ENCODE peak calls at places on chromosomes 1 and 21, in ten cellular contexts. Y, F, U, N, M, B, C, R, Q and Z are unnamed samples.

GRCh38 chr21:34517039-34517438 is 5.0 kb upstream of the KCNE1 start:
- DNase-seq in F (no peak), Q (no peak), N (no peak), M (no peak), U (no peak), C (no peak), R (no peak), Y (no peak), B (no peak), Z (no peak)

GRCh38 chr1:89799495-89799894 is 21.3 kb upstream of the LRRC8D start:
- DNase-seq in M (no peak), N (no peak), U (no peak), Q (no peak), R (no peak), B (no peak), C (peak; percentile 42), F (no peak), Y (no peak), Z (no peak)

GRCh38 chr1:11653101-11653601 is 1.1 kb downstream of the FBXO2 start:
- DNase-seq in Q (no peak), N (no peak), B (peak; percentile 31), U (no peak), R (no peak), F (no peak), C (peak; percentile 91), Y (peak; percentile 63), M (no peak), Z (no peak)

GRCh38 chr1:93571623-93572310 is 109.9 kb downstream of the BCAR3 start:
- DNase-seq in U (no peak), C (no peak), R (no peak), B (no peak), Q (no peak), M (no peak), N (no peak), F (no peak), Y (no peak), Z (no peak)

GRCh38 chr21:33286600-33287456 is 20.7 kb downstream of the IL10RB start:
- DNase-seq in B (no peak), Y (peak; percentile 73), U (no peak), M (peak; percentile 51), C (peak; percentile 72), Q (no peak), R (no peak), N (peak; percentile 76), F (peak; percentile 39), Z (no peak)

GRCh38 chr1:5990913-5991783 is 1.1 kb downstream of the NPHP4 start:
- DNase-seq in Q (no peak), F (no peak), U (no peak), C (no peak), R (peak; percentile 81), B (peak; percentile 56), N (peak; percentile 38), M (peak; percentile 61), Y (peak; percentile 35), Z (no peak)

GRCh38 chr1:43008425-43009108 is 49.9 kb upstream of the SLC2A1 start:
- DNase-seq in F (no peak), R (peak; percentile 54), N (no peak), U (no peak), Y (no peak), M (no peak), B (peak; percentile 100), C (peak; percentile 100), Q (no peak), Z (no peak)

GRCh38 chr1:106526650-106527049 is 529.8 kb upstream of the PRMT6 start:
- DNase-seq in Y (no peak), N (peak; percentile 29), M (no peak), R (no peak), C (no peak), B (no peak), F (no peak), Q (no peak), U (no peak), Z (no peak)

GRCh38 chr1:94608142-94608851 is 66.7 kb upstream of the F3 start:
- DNase-seq in C (no peak), M (no peak), R (no peak), F (no peak), N (no peak), U (no peak), Q (no peak), B (no peak), Y (no peak), Z (no peak)

GRCh38 chr21:27152996-27153395 is 186.1 kb upstream of the ADAMTS5 start:
- DNase-seq in U (no peak), Y (no peak), M (no peak), Q (no peak), B (no peak), C (no peak), N (no peak), R (no peak), F (no peak), Z (no peak)

GRCh38 chr1:81449786-81450185 is 350.9 kb upstream of the ADGRL2 start:
- DNase-seq in M (no peak), Q (no peak), B (no peak), Y (no peak), R (no peak), F (no peak), C (no peak), U (no peak), N (peak; percentile 16), Z (no peak)

GRCh38 chr1:100528861-100529260 is 9.1 kb upstream of the GPR88 start:
- DNase-seq in Q (no peak), B (no peak), F (no peak), M (no peak), C (no peak), Y (no peak), U (no peak), N (peak; percentile 32), R (no peak), Z (no peak)

GRCh38 chr1:98669355-98670296 is 8.1 kb downstream of the SNX7 start:
- DNase-seq in Q (no peak), R (no peak), N (peak; percentile 26), B (no peak), Y (no peak), F (no peak), C (no peak), U (no peak), M (no peak), Z (no peak)

GRCh38 chr1:110040548-110040947 is 6.1 kb downstream of the STRIP1 start:
- DNase-seq in B (no peak), F (no peak), N (no peak), M (no peak), Y (no peak), R (no peak), C (no peak), U (no peak), Q (peak; percentile 22), Z (peak; percentile 20)

GRCh38 chr1:221888218-221888617 is 146.3 kb upstream of the DUSP10 start:
- DNase-seq in C (no peak), M (no peak), U (no peak), B (no peak), N (no peak), Y (no peak), Q (no peak), R (no peak), F (no peak), Z (no peak)

GRCh38 chr1:76944942-76945341 is 77.7 kb downstream of the ST6GALNAC5 start:
- DNase-seq in Y (no peak), Q (no peak), B (no peak), F (no peak), R (no peak), M (no peak), U (no peak), C (peak; percentile 18), N (peak; percentile 31), Z (no peak)

GRCh38 chr1:180163044-180163443 is 8.4 kb downstream of the QSOX1 start:
- DNase-seq in Q (no peak), C (no peak), R (no peak), B (no peak), Y (no peak), N (no peak), M (no peak), U (no peak), F (no peak), Z (no peak)

GRCh38 chr1:11248169-11248568 is 14.2 kb downstream of the MTOR start:
- DNase-seq in B (peak; percentile 18), U (no peak), Q (no peak), N (no peak), C (no peak), Y (no peak), F (no peak), M (no peak), R (no peak), Z (no peak)

GRCh38 chr1:160062134-160062533 is 7.8 kb downstream of the KCNJ10 start:
- DNase-seq in N (no peak), B (no peak), Q (no peak), R (no peak), C (no peak), F (no peak), Y (no peak), M (no peak), U (no peak), Z (peak; percentile 97)

GRCh38 chr21:35611752-35612151 is 448.6 kb downstream of the SETD4 start:
- DNase-seq in B (no peak), M (no peak), N (peak; percentile 21), U (no peak), C (no peak), F (no peak), Y (no peak), R (no peak), Q (no peak), Z (no peak)

GRCh38 chr21:39660596-39660995 is 47.9 kb downstream of the B3GALT5 start:
- DNase-seq in N (peak; percentile 93), M (no peak), B (peak; percentile 76), Y (no peak), Q (no peak), U (no peak), C (no peak), R (no peak), F (peak; percentile 45), Z (no peak)

GRCh38 chr1:6948416-6948815 is 163.2 kb downstream of the CAMTA1 start:
- DNase-seq in B (no peak), R (no peak), C (no peak), U (no peak), N (no peak), Q (no peak), Y (no peak), F (no peak), M (no peak), Z (no peak)

GRCh38 chr1:98870959-98871903 is 133.4 kb downstream of the PLPPR5 start:
- DNase-seq in U (peak; percentile 5), R (no peak), Y (no peak), Q (no peak), C (peak; percentile 30), B (no peak), F (no peak), N (peak; percentile 31), M (no peak), Z (no peak)

GRCh38 chr1:184512724-184513123 is 125.9 kb downstream of the C1orf21 start:
- DNase-seq in Y (no peak), R (no peak), Q (no peak), N (no peak), M (no peak), B (no peak), U (no peak), F (no peak), C (no peak), Z (no peak)